ENCODE peak calls at places on chromosomes 11 and 22, in nine cellular contexts. One of them, this sample, is unnamed. For H3K4me1, the result is how much of the 10 kb centered on the place peaks cover.

GRCh38 chr11:30147293-30147692 is 83.5 kb upstream of the FSHB start:
- DNase-seq in kidney: no peak
- DNase-seq in MM.1S: no peak
- DNase-seq in Peyer's patch: no peak
- DNase-seq in CD4-positive, CD25-positive, alpha-beta regulatory T cell: no peak
- DNase-seq in lower lobe of right lung: no peak
- DNase-seq in upper lobe of right lung: no peak
- DNase-seq in foreskin keratinocyte: no peak
- DNase-seq in trophoblast cell: no peak
- DNase-seq in this sample: no peak

GRCh38 chr11:94545641-94546470 is 2.1 kb downstream of the FUT4 start:
- DNase-seq in kidney: no peak
- DNase-seq in foreskin keratinocyte: peak
- DNase-seq in Peyer's patch: no peak
- DNase-seq in MM.1S: no peak
- DNase-seq in CD4-positive, CD25-positive, alpha-beta regulatory T cell: no peak
- DNase-seq in lower lobe of right lung: no peak
- DNase-seq in trophoblast cell: no peak
- DNase-seq in upper lobe of right lung: no peak
- DNase-seq in this sample: no peak

GRCh38 chr11:128492461-128492860 is 94.9 kb downstream of the ETS1 start:
- DNase-seq in CD4-positive, CD25-positive, alpha-beta regulatory T cell: no peak
- DNase-seq in upper lobe of right lung: no peak
- DNase-seq in trophoblast cell: no peak
- DNase-seq in kidney: no peak
- DNase-seq in MM.1S: no peak
- DNase-seq in lower lobe of right lung: no peak
- DNase-seq in Peyer's patch: no peak
- DNase-seq in foreskin keratinocyte: no peak
- DNase-seq in this sample: no peak

GRCh38 chr22:37911697-37912096 is 5.6 kb downstream of the MICALL1 start:
- DNase-seq in foreskin keratinocyte: no peak
- DNase-seq in MM.1S: no peak
- DNase-seq in lower lobe of right lung: no peak
- DNase-seq in kidney: no peak
- DNase-seq in CD4-positive, CD25-positive, alpha-beta regulatory T cell: no peak
- DNase-seq in upper lobe of right lung: no peak
- DNase-seq in trophoblast cell: no peak
- DNase-seq in Peyer's patch: no peak
- DNase-seq in this sample: no peak

GRCh38 chr11:288328-289144 is at the start of gene PGGHG:
- DNase-seq in upper lobe of right lung: peak
- DNase-seq in trophoblast cell: peak
- DNase-seq in CD4-positive, CD25-positive, alpha-beta regulatory T cell: no peak
- DNase-seq in foreskin keratinocyte: no peak
- DNase-seq in kidney: peak
- DNase-seq in lower lobe of right lung: peak
- DNase-seq in MM.1S: peak
- DNase-seq in Peyer's patch: peak
- DNase-seq in this sample: peak

GRCh38 chr11:75635009-75635909 is 33.6 kb downstream of the MAP6 start:
- DNase-seq in lower lobe of right lung: no peak
- DNase-seq in foreskin keratinocyte: no peak
- DNase-seq in kidney: peak
- DNase-seq in Peyer's patch: no peak
- DNase-seq in CD4-positive, CD25-positive, alpha-beta regulatory T cell: no peak
- DNase-seq in upper lobe of right lung: no peak
- DNase-seq in trophoblast cell: no peak
- DNase-seq in MM.1S: peak
- DNase-seq in this sample: no peak

GRCh38 chr11:56932572-56933235 is 56.0 kb upstream of the OR5AK2 start:
- DNase-seq in Peyer's patch: no peak
- DNase-seq in CD4-positive, CD25-positive, alpha-beta regulatory T cell: no peak
- DNase-seq in trophoblast cell: peak
- DNase-seq in lower lobe of right lung: no peak
- DNase-seq in kidney: no peak
- DNase-seq in MM.1S: no peak
- DNase-seq in upper lobe of right lung: no peak
- DNase-seq in foreskin keratinocyte: peak
- DNase-seq in this sample: no peak

GRCh38 chr11:74577624-74578396 is 14.6 kb upstream of the POLD3 start:
- DNase-seq in foreskin keratinocyte: no peak
- DNase-seq in CD4-positive, CD25-positive, alpha-beta regulatory T cell: no peak
- DNase-seq in Peyer's patch: no peak
- DNase-seq in upper lobe of right lung: no peak
- DNase-seq in lower lobe of right lung: no peak
- DNase-seq in MM.1S: no peak
- DNase-seq in kidney: no peak
- DNase-seq in trophoblast cell: no peak
- DNase-seq in this sample: no peak

GRCh38 chr22:26086359-26086758 is 82.9 kb upstream of the SEZ6L start:
- DNase-seq in lower lobe of right lung: no peak
- DNase-seq in CD4-positive, CD25-positive, alpha-beta regulatory T cell: no peak
- DNase-seq in foreskin keratinocyte: no peak
- DNase-seq in Peyer's patch: no peak
- DNase-seq in MM.1S: no peak
- DNase-seq in upper lobe of right lung: no peak
- DNase-seq in trophoblast cell: no peak
- DNase-seq in kidney: no peak
- DNase-seq in this sample: no peak

GRCh38 chr11:123137496-123138270 is 57.4 kb downstream of the CLMP start:
- DNase-seq in foreskin keratinocyte: no peak
- DNase-seq in MM.1S: no peak
- DNase-seq in lower lobe of right lung: peak
- DNase-seq in CD4-positive, CD25-positive, alpha-beta regulatory T cell: no peak
- DNase-seq in kidney: peak
- DNase-seq in upper lobe of right lung: peak
- DNase-seq in trophoblast cell: no peak
- DNase-seq in Peyer's patch: peak
- DNase-seq in this sample: no peak

GRCh38 chr11:13337986-13338436 is 60.4 kb downstream of the BMAL1 start:
- DNase-seq in CD4-positive, CD25-positive, alpha-beta regulatory T cell: no peak
- DNase-seq in foreskin keratinocyte: peak
- DNase-seq in upper lobe of right lung: no peak
- DNase-seq in kidney: no peak
- DNase-seq in Peyer's patch: no peak
- DNase-seq in MM.1S: peak
- DNase-seq in trophoblast cell: no peak
- DNase-seq in lower lobe of right lung: no peak
- DNase-seq in this sample: no peak

GRCh38 chr11:13341028-13341427 is 63.4 kb downstream of the BMAL1 start:
- DNase-seq in upper lobe of right lung: no peak
- DNase-seq in CD4-positive, CD25-positive, alpha-beta regulatory T cell: no peak
- DNase-seq in MM.1S: no peak
- DNase-seq in trophoblast cell: no peak
- DNase-seq in lower lobe of right lung: peak
- DNase-seq in kidney: peak
- DNase-seq in Peyer's patch: no peak
- DNase-seq in foreskin keratinocyte: no peak
- DNase-seq in this sample: no peak

GRCh38 chr11:13338437-13339069 is 61.0 kb downstream of the BMAL1 start:
- DNase-seq in trophoblast cell: no peak
- DNase-seq in MM.1S: peak
- DNase-seq in kidney: no peak
- DNase-seq in upper lobe of right lung: no peak
- DNase-seq in CD4-positive, CD25-positive, alpha-beta regulatory T cell: no peak
- DNase-seq in Peyer's patch: no peak
- DNase-seq in lower lobe of right lung: no peak
- DNase-seq in foreskin keratinocyte: peak
- DNase-seq in this sample: no peak

GRCh38 chr11:13336246-13336873 is 58.8 kb downstream of the BMAL1 start:
- DNase-seq in Peyer's patch: no peak
- DNase-seq in lower lobe of right lung: no peak
- DNase-seq in CD4-positive, CD25-positive, alpha-beta regulatory T cell: no peak
- DNase-seq in trophoblast cell: no peak
- DNase-seq in MM.1S: no peak
- DNase-seq in upper lobe of right lung: no peak
- DNase-seq in kidney: no peak
- DNase-seq in foreskin keratinocyte: no peak
- DNase-seq in this sample: no peak

GRCh38 chr11:13339196-13340153 is 61.9 kb downstream of the BMAL1 start:
- DNase-seq in trophoblast cell: no peak
- DNase-seq in CD4-positive, CD25-positive, alpha-beta regulatory T cell: peak
- DNase-seq in upper lobe of right lung: no peak
- DNase-seq in lower lobe of right lung: no peak
- DNase-seq in kidney: no peak
- DNase-seq in Peyer's patch: no peak
- DNase-seq in MM.1S: no peak
- DNase-seq in foreskin keratinocyte: peak
- DNase-seq in this sample: peak
- H3K4me1 ChIP-seq in trophoblast cell: under half
- H3K4me1 ChIP-seq in CD4-positive, CD25-positive, alpha-beta regulatory T cell: under half
- H3K4me1 ChIP-seq in upper lobe of right lung: under half
- H3K4me1 ChIP-seq in lower lobe of right lung: under half
- H3K4me1 ChIP-seq in kidney: under half
- H3K4me1 ChIP-seq in Peyer's patch: under half
- H3K4me1 ChIP-seq in MM.1S: under half
- H3K4me1 ChIP-seq in foreskin keratinocyte: under half
- H3K4me1 ChIP-seq in this sample: under half

GRCh38 chr22:36376265-36376664 is 11.5 kb downstream of the MYH9 start:
- DNase-seq in kidney: no peak
- DNase-seq in Peyer's patch: no peak
- DNase-seq in upper lobe of right lung: no peak
- DNase-seq in MM.1S: no peak
- DNase-seq in lower lobe of right lung: no peak
- DNase-seq in foreskin keratinocyte: peak
- DNase-seq in CD4-positive, CD25-positive, alpha-beta regulatory T cell: no peak
- DNase-seq in trophoblast cell: no peak
- DNase-seq in this sample: no peak

GRCh38 chr22:36377022-36377631 is 10.6 kb downstream of the MYH9 start:
- DNase-seq in lower lobe of right lung: no peak
- DNase-seq in kidney: no peak
- DNase-seq in upper lobe of right lung: no peak
- DNase-seq in Peyer's patch: no peak
- DNase-seq in MM.1S: peak
- DNase-seq in foreskin keratinocyte: peak
- DNase-seq in CD4-positive, CD25-positive, alpha-beta regulatory T cell: peak
- DNase-seq in trophoblast cell: no peak
- DNase-seq in this sample: peak

GRCh38 chr22:36373258-36373579 is 14.5 kb downstream of the MYH9 start:
- DNase-seq in lower lobe of right lung: peak
- DNase-seq in foreskin keratinocyte: peak
- DNase-seq in upper lobe of right lung: peak
- DNase-seq in CD4-positive, CD25-positive, alpha-beta regulatory T cell: no peak
- DNase-seq in kidney: peak
- DNase-seq in trophoblast cell: no peak
- DNase-seq in Peyer's patch: no peak
- DNase-seq in MM.1S: no peak
- DNase-seq in this sample: peak

GRCh38 chr22:36375071-36375980 is 12.4 kb downstream of the MYH9 start:
- DNase-seq in CD4-positive, CD25-positive, alpha-beta regulatory T cell: no peak
- DNase-seq in kidney: no peak
- DNase-seq in Peyer's patch: no peak
- DNase-seq in lower lobe of right lung: peak
- DNase-seq in upper lobe of right lung: peak
- DNase-seq in foreskin keratinocyte: peak
- DNase-seq in trophoblast cell: no peak
- DNase-seq in MM.1S: no peak
- DNase-seq in this sample: no peak

DNA sequence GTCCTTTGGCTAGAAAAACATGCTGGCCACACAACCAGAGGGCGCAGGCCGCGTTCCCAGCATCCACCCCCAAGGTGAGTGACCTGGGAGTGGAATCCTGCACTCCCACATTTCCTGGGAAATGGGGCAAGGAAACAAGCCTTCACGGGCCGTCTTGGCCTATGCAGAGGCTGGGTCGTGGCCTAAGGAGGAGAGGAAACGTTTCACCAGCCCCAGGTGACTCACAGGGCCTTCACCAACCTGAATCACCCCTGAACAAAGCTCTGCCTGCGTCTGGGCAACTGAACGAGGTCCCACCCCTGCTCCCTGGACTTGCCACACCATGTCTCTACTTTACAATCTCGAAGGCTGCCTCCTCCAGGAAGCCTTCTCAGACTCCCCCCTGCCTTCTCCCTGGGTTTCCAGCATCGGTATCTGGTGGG is 13.2 kb downstream of the MYH9 start:
- DNase-seq in lower lobe of right lung: no peak
- DNase-seq in trophoblast cell: peak
- DNase-seq in Peyer's patch: peak
- DNase-seq in foreskin keratinocyte: peak
- DNase-seq in CD4-positive, CD25-positive, alpha-beta regulatory T cell: no peak
- DNase-seq in kidney: peak
- DNase-seq in MM.1S: no peak
- DNase-seq in upper lobe of right lung: no peak
- DNase-seq in this sample: peak
- H3K4me1 ChIP-seq in lower lobe of right lung: half or more
- H3K4me1 ChIP-seq in trophoblast cell: under half
- H3K4me1 ChIP-seq in Peyer's patch: half or more
- H3K4me1 ChIP-seq in foreskin keratinocyte: half or more
- H3K4me1 ChIP-seq in CD4-positive, CD25-positive, alpha-beta regulatory T cell: half or more
- H3K4me1 ChIP-seq in kidney: half or more
- H3K4me1 ChIP-seq in MM.1S: half or more
- H3K4me1 ChIP-seq in upper lobe of right lung: half or more
- H3K4me1 ChIP-seq in this sample: half or more

DNA sequence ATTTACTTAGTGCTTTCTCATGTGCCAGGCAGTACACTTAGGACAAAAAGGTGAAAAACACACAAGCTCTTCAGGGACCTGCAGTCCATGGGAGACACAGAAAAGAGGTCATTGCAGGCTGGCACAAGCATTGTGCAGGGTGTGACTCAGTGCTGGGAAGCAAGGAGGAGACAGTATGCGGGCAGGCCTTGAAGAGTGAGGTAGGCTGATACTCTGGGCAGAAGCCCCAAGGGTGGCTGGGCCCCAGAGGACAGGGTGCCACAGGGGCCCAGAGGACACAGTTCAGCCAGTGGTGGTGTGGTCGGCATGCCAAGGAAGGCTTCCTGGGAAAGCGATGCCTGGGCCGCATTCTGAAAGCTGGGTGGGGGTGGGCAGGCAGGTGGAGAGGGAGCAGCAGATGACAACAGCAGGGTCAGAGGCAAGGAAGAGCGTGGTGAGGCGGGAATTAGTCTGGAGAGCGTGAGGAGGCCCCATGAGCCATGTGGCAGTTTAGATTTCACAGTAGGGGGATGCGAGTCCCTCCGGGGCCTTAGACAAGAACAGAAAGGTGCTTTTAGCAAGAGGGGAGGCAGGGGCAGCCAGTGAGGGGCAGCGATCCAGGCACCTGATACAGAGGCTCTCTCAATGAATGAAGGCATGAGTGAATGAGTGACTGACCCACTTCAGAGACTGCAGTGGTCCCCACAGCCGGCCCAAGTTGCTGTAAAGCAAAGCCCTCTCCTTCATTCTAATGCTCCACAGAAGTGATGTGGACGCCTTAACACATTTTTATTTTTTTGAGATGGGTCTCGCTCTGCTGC is 6.8 kb downstream of the C11orf24 start:
- DNase-seq in Peyer's patch: no peak
- DNase-seq in foreskin keratinocyte: no peak
- DNase-seq in trophoblast cell: no peak
- DNase-seq in CD4-positive, CD25-positive, alpha-beta regulatory T cell: no peak
- DNase-seq in lower lobe of right lung: no peak
- DNase-seq in MM.1S: no peak
- DNase-seq in kidney: no peak
- DNase-seq in upper lobe of right lung: no peak
- DNase-seq in this sample: no peak
- H3K4me1 ChIP-seq in Peyer's patch: under half
- H3K4me1 ChIP-seq in foreskin keratinocyte: under half
- H3K4me1 ChIP-seq in trophoblast cell: under half
- H3K4me1 ChIP-seq in CD4-positive, CD25-positive, alpha-beta regulatory T cell: under half
- H3K4me1 ChIP-seq in lower lobe of right lung: under half
- H3K4me1 ChIP-seq in MM.1S: under half
- H3K4me1 ChIP-seq in kidney: under half
- H3K4me1 ChIP-seq in upper lobe of right lung: under half
- H3K4me1 ChIP-seq in this sample: under half

GRCh38 chr11:78898376-78898775 is 323.7 kb upstream of the NARS2 start:
- DNase-seq in upper lobe of right lung: no peak
- DNase-seq in Peyer's patch: no peak
- DNase-seq in foreskin keratinocyte: no peak
- DNase-seq in lower lobe of right lung: no peak
- DNase-seq in MM.1S: no peak
- DNase-seq in kidney: no peak
- DNase-seq in trophoblast cell: no peak
- DNase-seq in CD4-positive, CD25-positive, alpha-beta regulatory T cell: no peak
- DNase-seq in this sample: no peak
- H3K4me1 ChIP-seq in upper lobe of right lung: under half
- H3K4me1 ChIP-seq in Peyer's patch: under half
- H3K4me1 ChIP-seq in foreskin keratinocyte: under half
- H3K4me1 ChIP-seq in lower lobe of right lung: under half
- H3K4me1 ChIP-seq in MM.1S: under half
- H3K4me1 ChIP-seq in kidney: under half
- H3K4me1 ChIP-seq in trophoblast cell: under half
- H3K4me1 ChIP-seq in CD4-positive, CD25-positive, alpha-beta regulatory T cell: under half
- H3K4me1 ChIP-seq in this sample: under half

This sample was measured in CD8-positive, alpha-beta memory T cell.